ENCODE peak calls at places on chromosomes 3 and 15, in eight cellular contexts. V is fibroblast of pulmonary artery, W is A549, P is heart left ventricle, E is left ventricle myocardium inferior, Q is Panc1, Z is thyroid gland, U is heart right ventricle. Y is an unnamed sample.

GRCh38 chr3:5002174-5002870 is 23.1 kb downstream of the BHLHE40 start:
- DNase-seq in V (no peak), W (no peak), P (no peak), E (no peak), Q (no peak), Z (no peak), U (no peak), Y (no peak)

GRCh38 chr3:111737712-111738097 is 121.4 kb upstream of the PHLDB2 start:
- DNase-seq in V (peak), W (no peak), P (peak), E (peak), Q (no peak), Z (peak), U (peak), Y (peak)

GRCh38 chr3:69343875-69344274 is 42.0 kb downstream of the FRMD4B start:
- DNase-seq in V (no peak), W (no peak), P (no peak), E (no peak), Q (no peak), Z (no peak), U (no peak), Y (peak)

GRCh38 chr3:129936757-129937156 is 37.8 kb upstream of the TRH start:
- DNase-seq in V (peak), W (no peak), P (no peak), E (no peak), Q (no peak), Z (peak), U (peak), Y (peak)

GRCh38 chr15:95843241-95843851 is 487.2 kb upstream of the NR2F2 start:
- DNase-seq in V (peak), W (no peak), P (peak), E (peak), Q (no peak), Z (no peak), U (peak), Y (peak)

GRCh38 chr15:40081691-40082194 is 26.9 kb downstream of the BMF start:
- DNase-seq in V (peak), W (no peak), P (peak), E (peak), Q (no peak), Z (peak), U (peak), Y (peak)

GRCh38 chr3:189947948-189948723 is 172.6 kb downstream of the P3H2 start:
- DNase-seq in V (peak), W (no peak), P (no peak), E (no peak), Q (peak), Z (no peak), U (no peak), Y (peak)

GRCh38 chr15:25671132-25671531 is 192.0 kb downstream of the ATP10A start:
- DNase-seq in V (no peak), W (no peak), P (no peak), E (no peak), Q (no peak), Z (no peak), U (no peak), Y (no peak)

GRCh38 chr15:75840659-75841058 is 2.6 kb upstream of the UBE2Q2 start:
- DNase-seq in V (peak), W (peak), P (peak), E (no peak), Q (no peak), Z (peak), U (peak), Y (peak)

GRCh38 chr15:29813009-29813408 is 9.3 kb downstream of the TJP1 start:
- DNase-seq in V (no peak), W (no peak), P (no peak), E (no peak), Q (no peak), Z (no peak), U (no peak), Y (no peak)

GRCh38 chr3:177179281-177180067 is 17.8 kb downstream of the TBL1XR1 start:
- DNase-seq in V (no peak), W (no peak), P (no peak), E (no peak), Q (no peak), Z (no peak), U (no peak), Y (no peak)

GRCh38 chr3:25277503-25277902 is 150.6 kb upstream of the RARB start:
- DNase-seq in V (no peak), W (no peak), P (no peak), E (no peak), Q (no peak), Z (no peak), U (no peak), Y (no peak)

GRCh38 chr15:45112592-45113379 is 1.2 kb downstream of the DUOX2 start:
- DNase-seq in V (no peak), W (peak), P (no peak), E (no peak), Q (no peak), Z (peak), U (no peak), Y (no peak)

GRCh38 chr3:112813723-112814171 is 32.9 kb downstream of the CD200R1L start:
- DNase-seq in V (peak), W (no peak), P (no peak), E (no peak), Q (no peak), Z (no peak), U (peak), Y (peak)

GRCh38 chr15:48190932-48191573 is 412 bp upstream of the CTXN2 start:
- DNase-seq in V (peak), W (no peak), P (peak), E (peak), Q (no peak), Z (peak), U (peak), Y (peak)

GRCh38 chr15:67854358-67854757 is 14.5 kb upstream of the RNU6-1 start:
- DNase-seq in V (no peak), W (no peak), P (no peak), E (no peak), Q (no peak), Z (no peak), U (no peak), Y (no peak)

GRCh38 chr3:31503456-31503855 is 29.3 kb upstream of the STT3B start:
- DNase-seq in V (peak), W (no peak), P (no peak), E (no peak), Q (no peak), Z (no peak), U (no peak), Y (peak)

GRCh38 chr3:95797081-95797480 is 1017.3 kb upstream of the EPHA6 start:
- DNase-seq in V (no peak), W (no peak), P (no peak), E (no peak), Q (no peak), Z (no peak), U (no peak), Y (no peak)

GRCh38 chr3:15685927-15686326 is 84.4 kb downstream of the BTD start:
- DNase-seq in V (no peak), W (no peak), P (no peak), E (no peak), Q (no peak), Z (no peak), U (no peak), Y (no peak)

GRCh38 chr3:149604125-149604851 is 53.5 kb downstream of the WWTR1 start:
- DNase-seq in V (no peak), W (no peak), P (no peak), E (no peak), Q (no peak), Z (no peak), U (no peak), Y (no peak)

GRCh38 chr3:19885468-19885867 is 48.5 kb downstream of the EFHB start:
- DNase-seq in V (peak), W (peak), P (no peak), E (no peak), Q (no peak), Z (peak), U (peak), Y (peak)

GRCh38 chr3:174639970-174640369 is 219.2 kb upstream of the NAALADL2 start:
- DNase-seq in V (no peak), W (no peak), P (no peak), E (no peak), Q (no peak), Z (no peak), U (no peak), Y (no peak)

GRCh38 chr3:18134386-18135082 is 290.6 kb downstream of the SATB1 start:
- DNase-seq in V (peak), W (no peak), P (no peak), E (no peak), Q (no peak), Z (no peak), U (no peak), Y (peak)

GRCh38 chr15:100559330-100559729 is 30.6 kb upstream of the CERS3 start:
- DNase-seq in V (peak), W (no peak), P (peak), E (no peak), Q (no peak), Z (no peak), U (no peak), Y (peak)

GRCh38 chr3:10928961-10929471 is 63.5 kb upstream of the SLC6A1 start:
- DNase-seq in V (no peak), W (no peak), P (no peak), E (no peak), Q (no peak), Z (no peak), U (no peak), Y (no peak)

GRCh38 chr3:188659444-188660100 is 505.6 kb downstream of the LPP start:
- DNase-seq in V (peak), W (no peak), P (no peak), E (no peak), Q (no peak), Z (no peak), U (no peak), Y (no peak)

GRCh38 chr3:50632450-50632849 is 15.5 kb downstream of the MAPKAPK3 start:
- DNase-seq in V (no peak), W (no peak), P (no peak), E (no peak), Q (no peak), Z (no peak), U (no peak), Y (no peak)

GRCh38 chr3:50628601-50629000 is 11.7 kb downstream of the MAPKAPK3 start:
- DNase-seq in V (no peak), W (no peak), P (no peak), E (no peak), Q (no peak), Z (no peak), U (no peak), Y (no peak)

GRCh38 chr3:50630394-50630793 is 13.4 kb downstream of the MAPKAPK3 start:
- DNase-seq in V (no peak), W (no peak), P (no peak), E (no peak), Q (no peak), Z (no peak), U (no peak), Y (no peak)

GRCh38 chr3:50633233-50633795 is 16.4 kb downstream of the MAPKAPK3 start:
- DNase-seq in V (no peak), W (no peak), P (no peak), E (no peak), Q (no peak), Z (no peak), U (no peak), Y (no peak)

DNA sequence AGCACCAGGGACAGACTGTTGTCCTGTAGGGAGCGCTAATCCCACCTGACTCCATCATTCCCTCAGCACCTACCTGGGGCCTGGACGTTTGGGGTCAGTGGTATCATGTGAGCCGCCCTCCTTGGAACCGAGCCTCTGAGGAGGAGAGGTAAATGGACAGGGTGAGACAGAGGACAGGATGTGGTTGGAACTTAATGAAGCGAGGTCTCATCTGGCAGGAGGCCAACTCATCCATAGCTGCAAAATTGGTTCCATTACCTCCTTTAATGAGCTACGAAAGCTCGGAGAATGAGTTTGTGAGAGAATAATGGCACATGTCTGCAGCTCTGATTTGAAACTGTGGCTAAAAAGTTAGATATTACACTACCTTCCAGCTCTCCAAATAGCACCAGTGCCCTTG is 14.0 kb downstream of the MAPKAPK3 start:
- DNase-seq in V (no peak), W (no peak), P (no peak), E (no peak), Q (no peak), Z (no peak), U (no peak), Y (no peak)
- TF ChIP-seq CTCF in V (no peak), W (no peak), P (no peak), E (no peak), Q (no peak), Z (no peak), U (no peak), Y (no peak)

GRCh38 chr15:23069496-23070166 is 30.3 kb upstream of the TUBGCP5 start:
- DNase-seq in V (no peak), W (peak), P (no peak), E (no peak), Q (no peak), Z (no peak), U (no peak), Y (no peak)

GRCh38 chr15:23074684-23075083 is 35.3 kb upstream of the TUBGCP5 start:
- DNase-seq in V (no peak), W (no peak), P (no peak), E (no peak), Q (no peak), Z (no peak), U (no peak), Y (peak)

GRCh38 chr15:23073890-23074631 is 34.7 kb upstream of the TUBGCP5 start:
- DNase-seq in V (no peak), W (no peak), P (no peak), E (no peak), Q (no peak), Z (peak), U (no peak), Y (no peak)

GRCh38 chr15:23075927-23076326 is 36.6 kb upstream of the TUBGCP5 start:
- DNase-seq in V (no peak), W (no peak), P (no peak), E (no peak), Q (no peak), Z (no peak), U (no peak), Y (no peak)

DNA sequence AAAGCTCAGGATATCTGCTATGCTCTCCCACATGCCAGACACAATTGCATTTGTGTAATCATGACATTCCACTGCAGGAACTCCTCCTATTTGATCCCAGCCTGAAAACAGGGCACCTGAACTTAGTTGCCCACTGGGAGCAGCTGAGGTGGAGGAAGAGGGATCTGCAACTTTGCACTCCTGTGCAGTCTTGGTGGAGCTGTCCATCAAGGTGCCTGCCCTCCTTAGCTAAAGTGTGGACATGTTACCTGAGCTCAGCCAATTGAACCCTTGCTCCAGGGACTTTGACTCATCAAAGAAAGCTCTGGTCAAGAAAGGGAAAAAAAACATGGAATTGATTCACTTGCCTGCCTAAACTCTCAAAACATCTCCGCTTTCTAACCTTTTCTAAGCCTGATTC is 33.3 kb upstream of the TUBGCP5 start:
- DNase-seq in V (no peak), W (no peak), P (no peak), E (no peak), Q (no peak), Z (no peak), U (no peak), Y (no peak)
- H3K4me3 ChIP-seq in V (no peak), W (no peak), P (no peak), E (no peak), Q (no peak), Z (no peak), U (no peak), Y (no peak)

DNA sequence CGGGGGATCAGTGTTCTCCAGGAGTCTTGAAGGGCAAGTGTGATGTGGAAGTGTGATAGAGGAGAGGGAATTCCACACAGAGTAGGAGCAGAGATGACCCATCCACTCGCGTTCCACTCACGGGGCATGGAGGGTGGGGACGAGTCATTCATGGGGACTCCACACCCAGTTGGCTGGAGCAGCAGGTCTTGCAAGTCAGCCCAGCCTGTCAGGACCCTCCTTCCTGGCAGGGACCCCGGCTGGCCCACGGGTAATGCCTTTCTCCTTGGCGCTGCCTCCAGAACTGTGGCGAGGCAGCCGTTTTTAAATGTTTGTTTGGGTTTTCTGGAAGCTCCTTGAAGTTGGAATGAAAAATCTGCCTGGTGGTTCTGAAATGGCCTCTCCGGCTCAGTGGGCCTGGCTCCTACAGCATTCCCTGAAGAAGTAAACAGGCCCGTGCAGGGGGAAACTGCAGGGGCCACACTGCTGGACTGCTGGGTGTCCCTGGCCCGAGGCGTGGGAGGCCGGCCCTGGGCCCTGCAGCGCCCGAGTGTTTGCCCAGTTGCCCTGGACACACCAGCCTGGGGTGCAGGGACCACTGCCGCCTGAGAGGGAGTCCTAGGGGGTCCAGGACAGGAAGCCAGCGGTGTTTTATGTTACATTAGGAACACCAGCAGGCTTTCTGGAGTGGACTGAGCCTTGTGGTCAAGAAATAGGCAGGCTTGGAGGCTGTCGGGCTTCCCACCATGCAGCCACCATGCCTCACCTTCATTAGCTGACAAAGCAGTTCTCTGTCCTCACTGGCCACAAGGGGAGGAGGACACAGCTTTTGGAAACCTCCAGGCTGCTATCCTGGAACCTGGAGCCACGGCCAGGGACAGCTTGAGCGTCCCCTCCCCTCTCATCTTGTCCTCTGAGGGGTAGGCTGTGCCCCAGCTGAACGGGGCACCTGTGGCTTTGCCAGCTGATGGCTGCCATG is 61.3 kb downstream of the CEMIP start:
- DNase-seq in V (no peak), W (no peak), P (no peak), E (no peak), Q (no peak), Z (no peak), U (no peak), Y (no peak)
- TF ChIP-seq CTCF in V (no peak), W (no peak), P (no peak), E (no peak), Q (no peak), Z (no peak), U (no peak), Y (no peak)

GRCh38 chr15:50628421-50628820 is 58.2 kb downstream of the TRPM7 start:
- DNase-seq in V (no peak), W (no peak), P (no peak), E (no peak), Q (no peak), Z (no peak), U (no peak), Y (no peak)

GRCh38 chr15:50624616-50625168 is 61.9 kb downstream of the TRPM7 start:
- DNase-seq in V (peak), W (no peak), P (no peak), E (no peak), Q (no peak), Z (no peak), U (no peak), Y (peak)

GRCh38 chr15:50627351-50628055 is 59.1 kb downstream of the TRPM7 start:
- DNase-seq in V (peak), W (no peak), P (no peak), E (no peak), Q (no peak), Z (no peak), U (no peak), Y (peak)
- H3K4me3 ChIP-seq in V (no peak), W (no peak), P (no peak), E (no peak), Q (no peak), Z (no peak), U (no peak), Y (no peak)

DNA sequence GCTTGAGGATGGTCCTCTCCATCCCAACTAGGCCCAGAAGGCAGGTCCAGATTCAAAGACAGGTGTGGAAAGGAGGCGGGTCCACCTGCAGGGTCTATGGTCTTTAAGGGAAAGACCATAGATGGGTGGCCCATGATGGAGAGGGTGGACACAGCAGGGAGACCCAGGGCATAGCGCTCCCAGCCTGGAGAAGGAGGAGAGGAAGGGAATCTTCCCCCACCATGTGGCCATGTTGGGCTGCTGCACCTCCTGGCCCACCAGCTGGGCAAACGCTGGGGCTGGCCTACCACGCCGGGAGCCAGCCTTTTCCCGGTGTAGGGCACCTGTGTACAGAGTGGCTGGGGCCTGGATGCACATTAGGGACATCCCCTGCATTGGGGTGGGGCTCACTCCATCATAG is 265.2 kb upstream of the TLE3 start:
- DNase-seq in V (peak), W (no peak), P (peak), E (no peak), Q (no peak), Z (peak), U (no peak), Y (peak)
- TF ChIP-seq CTCF in V (peak), W (peak), P (peak), E (peak), Q (peak), Z (peak), U (peak), Y (peak)

GRCh38 chr3:145953316-145953715 is 207.7 kb downstream of the PLOD2 start:
- DNase-seq in V (no peak), W (no peak), P (no peak), E (no peak), Q (no peak), Z (no peak), U (no peak), Y (peak)

GRCh38 chr3:145952541-145952940 is 208.4 kb downstream of the PLOD2 start:
- DNase-seq in V (peak), W (no peak), P (no peak), E (no peak), Q (no peak), Z (no peak), U (no peak), Y (peak)

DNA sequence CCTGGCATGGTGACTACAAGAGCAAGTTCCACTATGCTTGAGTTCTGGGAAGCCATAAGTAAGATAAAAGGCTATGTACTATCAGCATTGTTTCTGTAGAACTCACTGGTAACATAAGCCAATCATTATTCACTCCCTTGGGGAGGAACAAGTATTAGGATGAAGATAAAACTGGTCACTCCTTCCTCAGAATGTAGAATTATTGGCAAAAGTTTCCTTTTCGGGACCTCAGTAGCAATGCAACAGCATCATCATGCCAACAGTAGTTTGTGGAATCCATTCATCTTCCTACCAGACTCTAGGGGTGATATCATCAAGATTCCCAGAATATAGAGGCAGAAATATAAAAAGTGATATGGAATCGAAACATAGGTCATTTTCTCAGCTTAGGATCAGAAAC is 209.6 kb downstream of the PLOD2 start:
- DNase-seq in V (no peak), W (no peak), P (no peak), E (no peak), Q (no peak), Z (no peak), U (no peak), Y (peak)
- H3K4me3 ChIP-seq in V (no peak), W (no peak), P (no peak), E (no peak), Q (no peak), Z (no peak), U (no peak), Y (no peak)